ENCODE peak calls at places on chromosome 13, in eight cellular contexts. R is SJCRH30; C is CD8-positive, alpha-beta T cell; B is AG04449; J is adrenal gland; F is GM06990; H is cardiac muscle cell; P is coronary artery. Q is an unnamed sample.

GRCh38 chr13:20814224-20814910 is 40.6 kb upstream of the EEF1AKMT1 start:
- DNase-seq in R (peak), C (no peak), B (peak), J (peak), F (no peak), H (peak), P (peak), Q (no peak)

GRCh38 chr13:111066544-111066943 is 48.6 kb upstream of the ARHGEF7 start:
- DNase-seq in R (no peak), C (no peak), B (no peak), J (peak), F (no peak), H (peak), P (no peak), Q (no peak)

GRCh38 chr13:42388326-42388725 is 116.4 kb downstream of the AKAP11 start:
- DNase-seq in R (no peak), C (no peak), B (no peak), J (no peak), F (no peak), H (no peak), P (no peak), Q (no peak)

GRCh38 chr13:58461217-58461616 is 829.7 kb downstream of the PCDH17 start:
- DNase-seq in R (no peak), C (no peak), B (no peak), J (no peak), F (no peak), H (no peak), P (no peak), Q (no peak)

GRCh38 chr13:97540696-97541095 is 106.7 kb downstream of the RAP2A start:
- DNase-seq in R (no peak), C (no peak), B (no peak), J (no peak), F (no peak), H (peak), P (no peak), Q (no peak)

GRCh38 chr13:103243495-103243894 is 177.3 kb upstream of the SLC10A2 start:
- DNase-seq in R (no peak), C (no peak), B (no peak), J (no peak), F (no peak), H (no peak), P (no peak), Q (no peak)

GRCh38 chr13:109154546-109154945 is 525.1 kb downstream of the MYO16 start:
- DNase-seq in R (no peak), C (no peak), B (no peak), J (no peak), F (no peak), H (no peak), P (no peak), Q (no peak)

GRCh38 chr13:107370036-107370785 is 802.3 kb upstream of the ARGLU1 start:
- DNase-seq in R (no peak), C (no peak), B (no peak), J (no peak), F (no peak), H (peak), P (no peak), Q (no peak)

GRCh38 chr13:71962126-71962525 is 95.1 kb upstream of the DACH1 start:
- DNase-seq in R (no peak), C (no peak), B (no peak), J (no peak), F (no peak), H (no peak), P (no peak), Q (no peak)

GRCh38 chr13:105972811-105973590 is 562.5 kb downstream of the EFNB2 start:
- DNase-seq in R (no peak), C (no peak), B (no peak), J (no peak), F (no peak), H (no peak), P (no peak), Q (no peak)

GRCh38 chr13:53382008-53382407 is 353.4 kb downstream of the OLFM4 start:
- DNase-seq in R (no peak), C (no peak), B (no peak), J (no peak), F (no peak), H (no peak), P (no peak), Q (no peak)

GRCh38 chr13:112911285-112911701 is 57.7 kb upstream of the MCF2L start:
- DNase-seq in R (no peak), C (no peak), B (no peak), J (no peak), F (no peak), H (no peak), P (no peak), Q (no peak)

GRCh38 chr13:87295636-87296035 is 375.5 kb upstream of the SLITRK5 start:
- DNase-seq in R (peak), C (no peak), B (no peak), J (no peak), F (no peak), H (no peak), P (no peak), Q (no peak)

GRCh38 chr13:80030491-80030890 is 310.4 kb downstream of the SPRY2 start:
- DNase-seq in R (peak), C (no peak), B (no peak), J (no peak), F (no peak), H (peak), P (no peak), Q (no peak)

GRCh38 chr13:48571121-48571901 is 38.4 kb upstream of the RCBTB2 start:
- DNase-seq in R (peak), C (no peak), B (peak), J (no peak), F (no peak), H (peak), P (no peak), Q (peak)

GRCh38 chr13:112363867-112364528 is 12.2 kb upstream of the SPACA7 start:
- DNase-seq in R (no peak), C (no peak), B (no peak), J (no peak), F (no peak), H (no peak), P (no peak), Q (no peak)

GRCh38 chr13:30487075-30487470 is 21.3 kb upstream of the HMGB1 start:
- DNase-seq in R (no peak), C (no peak), B (no peak), J (no peak), F (no peak), H (no peak), P (no peak), Q (no peak)

GRCh38 chr13:33328691-33329090 is 43.1 kb upstream of the STARD13 start:
- DNase-seq in R (peak), C (no peak), B (no peak), J (no peak), F (no peak), H (no peak), P (no peak), Q (no peak)

GRCh38 chr13:83878691-83879410 is 3.4 kb downstream of the SLITRK1 start:
- DNase-seq in R (no peak), C (no peak), B (no peak), J (no peak), F (no peak), H (no peak), P (no peak), Q (no peak)

GRCh38 chr13:93144031-93144430 is 82.6 kb upstream of the GPC6 start:
- DNase-seq in R (no peak), C (no peak), B (no peak), J (no peak), F (no peak), H (no peak), P (no peak), Q (no peak)

GRCh38 chr13:84439108-84439507 is 556.8 kb upstream of the SLITRK1 start:
- DNase-seq in R (no peak), C (no peak), B (no peak), J (no peak), F (no peak), H (peak), P (no peak), Q (no peak)

GRCh38 chr13:103898481-103898880 is 832.3 kb upstream of the SLC10A2 start:
- DNase-seq in R (no peak), C (no peak), B (no peak), J (no peak), F (no peak), H (no peak), P (no peak), Q (no peak)

GRCh38 chr13:20160346-20161274 is at the start of gene GJA3:
- DNase-seq in R (peak), C (peak), B (no peak), J (no peak), F (peak), H (peak), P (no peak), Q (peak)

GRCh38 chr13:59425211-59425721 is 738.5 kb downstream of the DIAPH3 start:
- DNase-seq in R (no peak), C (no peak), B (peak), J (no peak), F (no peak), H (peak), P (no peak), Q (no peak)

GRCh38 chr13:101707659-101708058 is 255.2 kb downstream of the ITGBL1 start:
- DNase-seq in R (no peak), C (no peak), B (no peak), J (no peak), F (no peak), H (no peak), P (no peak), Q (no peak)
- H3K4me3 ChIP-seq in R (no peak), C (no peak), B (no peak), J (no peak), F (no peak), H (no peak), P (no peak), Q (no peak)

DNA sequence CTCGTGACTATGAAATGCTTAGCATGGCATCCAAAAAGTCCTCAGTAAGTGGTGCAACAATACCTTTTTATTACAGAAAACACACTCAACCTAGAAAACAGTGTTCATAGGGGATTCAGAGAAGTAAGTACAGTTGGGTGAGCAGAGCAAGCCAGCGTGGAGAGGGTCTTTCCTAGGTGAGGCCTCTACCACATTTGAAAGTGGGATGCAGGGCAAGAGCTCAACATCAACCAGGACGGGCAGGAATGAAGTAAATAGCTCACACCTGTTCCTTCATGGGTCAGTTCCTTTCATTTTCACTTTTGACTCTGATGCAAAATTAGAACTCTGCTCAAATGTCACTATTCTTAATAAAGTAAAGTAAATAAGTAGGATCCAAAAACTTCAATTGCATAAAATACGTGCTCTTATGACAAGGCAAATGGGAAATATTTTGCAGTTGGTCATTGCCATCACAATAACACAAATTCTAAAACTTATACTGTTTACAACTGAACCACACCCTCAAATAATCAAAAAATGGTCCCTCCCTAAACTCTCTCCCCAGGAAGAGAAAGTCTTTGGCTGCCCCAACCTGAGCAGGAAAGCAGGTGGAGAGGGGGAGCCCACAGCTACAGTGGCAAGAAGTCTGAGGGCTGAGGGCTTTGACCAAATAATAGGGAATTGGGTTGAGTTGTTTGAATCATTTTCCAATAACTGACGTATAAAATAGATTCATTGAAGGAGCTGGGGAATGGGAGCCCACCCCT is 20.2 kb downstream of the CHAMP1 start:
- DNase-seq in R (no peak), C (no peak), B (no peak), J (no peak), F (no peak), H (no peak), P (no peak), Q (no peak)
- H3K4me3 ChIP-seq in R (no peak), C (no peak), B (no peak), J (no peak), F (no peak), H (no peak), P (no peak), Q (no peak)

GRCh38 chr13:23778879-23779278 is 110.3 kb downstream of the MIPEP start:
- DNase-seq in R (no peak), C (no peak), B (no peak), J (no peak), F (no peak), H (peak), P (no peak), Q (no peak)

GRCh38 chr13:23772717-23773116 is 116.5 kb downstream of the MIPEP start:
- DNase-seq in R (no peak), C (no peak), B (no peak), J (no peak), F (no peak), H (no peak), P (no peak), Q (no peak)

GRCh38 chr13:23777571-23777870 is 111.7 kb downstream of the MIPEP start:
- DNase-seq in R (no peak), C (no peak), B (no peak), J (no peak), F (no peak), H (no peak), P (no peak), Q (no peak)

GRCh38 chr13:23778007-23778687 is 111.1 kb downstream of the MIPEP start:
- DNase-seq in R (no peak), C (no peak), B (no peak), J (no peak), F (no peak), H (no peak), P (no peak), Q (no peak)

DNA sequence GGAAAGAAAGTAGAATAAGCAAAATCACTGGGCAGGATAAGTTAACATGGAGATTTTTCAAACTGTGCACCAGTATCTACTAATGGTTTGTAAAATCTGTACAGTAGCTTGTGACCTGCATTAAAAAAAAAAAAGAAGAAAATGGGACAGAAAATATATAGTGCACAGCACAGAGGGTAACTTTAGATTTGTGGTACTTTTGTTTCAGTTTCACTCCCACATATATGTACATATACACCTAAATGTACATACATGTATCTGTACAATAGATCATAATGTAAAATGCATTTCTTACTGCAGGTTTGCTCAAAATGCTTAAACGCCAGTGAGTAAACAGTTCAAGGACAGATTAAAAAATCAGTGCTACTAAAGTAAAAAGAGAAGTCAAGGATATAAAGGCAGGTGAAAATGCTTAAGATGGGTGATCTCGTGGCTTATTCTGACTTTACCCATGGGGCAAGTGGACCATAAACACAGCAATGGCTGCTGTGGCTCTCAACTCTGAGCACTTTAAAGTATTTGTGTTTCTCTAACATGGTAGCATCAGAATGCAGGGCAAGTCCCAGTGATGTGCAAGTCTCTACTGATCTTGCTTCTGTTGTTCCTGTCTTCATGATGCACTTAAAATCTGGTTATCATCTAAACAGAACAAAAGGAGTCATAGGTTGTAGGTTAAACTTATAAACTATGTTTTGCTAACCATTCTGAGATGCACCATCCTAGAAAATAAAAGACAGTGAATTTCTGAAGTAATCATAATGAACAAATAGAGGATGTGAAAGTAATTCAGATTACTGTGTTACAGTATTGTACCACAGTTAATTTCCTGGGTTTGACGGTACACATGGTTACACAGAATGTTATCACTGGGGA is 112.3 kb downstream of the MIPEP start:
- DNase-seq in R (no peak), C (no peak), B (no peak), J (no peak), F (no peak), H (peak), P (no peak), Q (no peak)
- H3K4me3 ChIP-seq in R (no peak), C (no peak), B (no peak), J (no peak), F (no peak), H (no peak), P (no peak), Q (no peak)

GRCh38 chr13:47310376-47310775 is 413.5 kb upstream of the HTR2A start:
- DNase-seq in R (peak), C (no peak), B (no peak), J (no peak), F (no peak), H (no peak), P (no peak), Q (no peak)
- H3K4me3 ChIP-seq in R (no peak), C (no peak), B (no peak), J (no peak), F (no peak), H (no peak), P (no peak), Q (no peak)

GRCh38 chr13:51895906-51896888 is 34.4 kb downstream of the CCDC70 start:
- DNase-seq in R (peak), C (no peak), B (peak), J (peak), F (no peak), H (peak), P (no peak), Q (no peak)
- H3K4me3 ChIP-seq in R (no peak), C (no peak), B (no peak), J (no peak), F (no peak), H (no peak), P (no peak), Q (no peak)

GRCh38 chr13:35699181-35699580 is 222.7 kb upstream of the MAB21L1 start:
- DNase-seq in R (no peak), C (no peak), B (no peak), J (no peak), F (no peak), H (peak), P (no peak), Q (no peak)
- H3K4me3 ChIP-seq in R (no peak), C (no peak), B (peak), J (no peak), F (no peak), H (no peak), P (no peak), Q (no peak)

GRCh38 chr13:99415851-99416331 is 85.4 kb upstream of the TM9SF2 start:
- DNase-seq in R (no peak), C (no peak), B (no peak), J (no peak), F (no peak), H (no peak), P (no peak), Q (no peak)

GRCh38 chr13:99416411-99417121 is 84.7 kb upstream of the TM9SF2 start:
- DNase-seq in R (no peak), C (no peak), B (no peak), J (no peak), F (no peak), H (no peak), P (no peak), Q (no peak)

GRCh38 chr13:99418663-99419140 is 82.6 kb upstream of the TM9SF2 start:
- DNase-seq in R (no peak), C (no peak), B (no peak), J (no peak), F (no peak), H (no peak), P (no peak), Q (no peak)

GRCh38 chr13:99417821-99418662 is 83.2 kb upstream of the TM9SF2 start:
- DNase-seq in R (peak), C (no peak), B (no peak), J (no peak), F (no peak), H (no peak), P (no peak), Q (peak)

GRCh38 chr13:99417151-99417820 is 84.0 kb upstream of the TM9SF2 start:
- DNase-seq in R (no peak), C (no peak), B (no peak), J (no peak), F (no peak), H (no peak), P (no peak), Q (no peak)
- H3K4me3 ChIP-seq in R (peak), C (peak), B (no peak), J (no peak), F (no peak), H (no peak), P (no peak), Q (peak)